ENCODE peak calls at places on chromosomes 16 and 17, in four cellular contexts. L, O, T and G are unnamed samples. For H3K4me1, the result is how much of the 10 kb centered on the place peaks cover.

GRCh38 chr16:23836404-23837291 is 865 bp downstream of the PRKCB start:
- DNase-seq in L (no peak), T (peak), O (no peak), G (no peak)

GRCh38 chr16:79360267-79360666 is 240.3 kb downstream of the MAF start:
- DNase-seq in T (no peak), L (no peak), O (peak), G (no peak)

GRCh38 chr17:63516910-63517824 is 6.0 kb upstream of the KCNH6 start:
- DNase-seq in L (peak), T (no peak), O (peak), G (no peak)

GRCh38 chr17:78381601-78382168 is 3.2 kb downstream of the PGS1 start:
- DNase-seq in O (no peak), T (no peak), L (no peak), G (no peak)

GRCh38 chr16:50909831-50910697 is 168.2 kb downstream of the CYLD start:
- DNase-seq in O (no peak), T (no peak), L (no peak), G (no peak)

GRCh38 chr17:55441544-55441943 is 19.9 kb upstream of the MMD start:
- DNase-seq in L (no peak), T (no peak), O (no peak), G (no peak)

GRCh38 chr16:4574919-4575705 is 19.0 kb downstream of the C16orf96 start:
- DNase-seq in T (no peak), O (no peak), L (no peak), G (no peak)

GRCh38 chr16:89575247-89576172 is at the start of gene CPNE7:
- DNase-seq in O (no peak), T (no peak), L (peak), G (no peak)

GRCh38 chr16:29757950-29758466 is 12.2 kb upstream of the C16orf54 start:
- DNase-seq in T (peak), L (no peak), O (no peak), G (no peak)

GRCh38 chr17:42312285-42313130 is 24.2 kb downstream of the STAT5A start:
- DNase-seq in O (peak), T (peak), L (peak), G (no peak)

DNA sequence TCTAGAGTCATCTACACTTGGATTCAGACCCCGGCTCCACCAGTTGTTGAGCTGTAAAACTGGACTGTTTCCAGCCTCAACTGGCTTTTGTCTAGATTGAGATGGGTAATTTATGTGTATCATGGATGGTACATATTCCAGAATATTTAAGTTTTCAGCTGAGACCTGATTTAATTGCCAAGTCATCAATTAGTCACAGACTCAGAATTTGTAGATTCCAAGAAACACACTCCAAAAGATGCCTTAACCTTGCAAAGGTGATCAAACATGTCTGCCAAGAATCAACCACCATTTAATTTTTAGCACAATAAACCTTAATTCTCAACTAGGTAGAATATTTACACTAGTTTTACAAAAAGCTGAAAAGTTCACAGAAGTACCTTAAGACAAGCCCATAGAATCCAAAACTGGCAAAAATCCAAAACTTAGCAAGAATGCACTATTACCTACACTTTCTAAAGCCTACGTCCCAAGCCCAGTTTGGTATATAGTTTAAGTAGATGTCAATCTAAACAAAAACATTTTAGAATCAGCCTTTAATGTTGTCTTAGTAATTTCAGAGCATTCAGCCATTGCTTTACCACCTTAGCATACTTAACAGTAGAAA is 17.7 kb downstream of the SIAH1 start:
- DNase-seq in O (peak), T (no peak), L (no peak), G (no peak)
- H3K4me1 ChIP-seq in O (under half), T (under half), L (half or more), G (under half)

GRCh38 chr17:40340880-40341807 is 23.4 kb downstream of the GJD3 start:
- DNase-seq in T (peak), L (peak), O (peak), G (peak)
- H3K4me3 ChIP-seq in T (peak), L (peak), O (peak), G (peak)

GRCh38 chr16:17367034-17367433 is 103.7 kb downstream of the XYLT1 start:
- DNase-seq in L (no peak), T (no peak), O (no peak), G (no peak)

GRCh38 chr16:17365211-17365541 is 105.6 kb downstream of the XYLT1 start:
- DNase-seq in O (no peak), T (no peak), L (no peak), G (no peak)

GRCh38 chr16:17366299-17366961 is 104.3 kb downstream of the XYLT1 start:
- DNase-seq in O (no peak), T (no peak), L (no peak), G (no peak)

GRCh38 chr16:17364319-17365210 is 106.2 kb downstream of the XYLT1 start:
- DNase-seq in T (no peak), O (peak), L (no peak), G (no peak)

DNA sequence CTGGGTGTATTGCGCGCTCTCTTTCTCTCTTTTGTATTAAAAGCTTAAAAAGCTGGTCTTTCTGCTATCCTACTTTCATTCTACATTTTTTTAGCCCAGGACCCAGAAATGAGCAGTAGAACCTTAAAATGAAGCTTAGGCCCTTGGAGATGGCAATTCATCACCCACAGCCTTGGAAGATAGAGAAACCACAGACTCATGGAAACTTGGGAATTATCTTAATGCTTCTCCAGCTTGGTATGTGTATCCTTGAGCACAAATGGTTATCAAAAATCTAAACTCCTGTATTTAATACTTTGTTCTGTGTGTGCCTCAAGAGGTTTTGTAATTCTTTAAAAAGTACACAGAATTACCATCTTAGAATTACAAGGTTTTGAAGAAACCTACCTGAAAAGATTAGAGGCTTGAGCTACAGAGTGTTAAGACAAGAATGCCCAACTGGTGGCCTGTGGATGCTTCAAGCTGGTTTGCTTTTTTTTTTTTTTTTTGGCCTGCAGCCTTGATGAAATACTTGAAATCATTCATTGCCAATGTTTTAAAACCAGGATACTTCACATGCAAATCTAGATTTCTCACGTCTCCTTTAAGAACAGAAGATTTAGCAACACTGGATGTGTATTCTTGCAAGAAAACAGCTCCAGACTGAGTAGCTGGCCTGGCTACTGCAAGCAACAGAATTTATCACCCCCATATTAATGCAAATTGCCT is 105.0 kb downstream of the XYLT1 start:
- DNase-seq in O (no peak), T (no peak), L (no peak), G (no peak)
- H3K4me1 ChIP-seq in O (under half), T (under half), L (under half), G (under half)

DNA sequence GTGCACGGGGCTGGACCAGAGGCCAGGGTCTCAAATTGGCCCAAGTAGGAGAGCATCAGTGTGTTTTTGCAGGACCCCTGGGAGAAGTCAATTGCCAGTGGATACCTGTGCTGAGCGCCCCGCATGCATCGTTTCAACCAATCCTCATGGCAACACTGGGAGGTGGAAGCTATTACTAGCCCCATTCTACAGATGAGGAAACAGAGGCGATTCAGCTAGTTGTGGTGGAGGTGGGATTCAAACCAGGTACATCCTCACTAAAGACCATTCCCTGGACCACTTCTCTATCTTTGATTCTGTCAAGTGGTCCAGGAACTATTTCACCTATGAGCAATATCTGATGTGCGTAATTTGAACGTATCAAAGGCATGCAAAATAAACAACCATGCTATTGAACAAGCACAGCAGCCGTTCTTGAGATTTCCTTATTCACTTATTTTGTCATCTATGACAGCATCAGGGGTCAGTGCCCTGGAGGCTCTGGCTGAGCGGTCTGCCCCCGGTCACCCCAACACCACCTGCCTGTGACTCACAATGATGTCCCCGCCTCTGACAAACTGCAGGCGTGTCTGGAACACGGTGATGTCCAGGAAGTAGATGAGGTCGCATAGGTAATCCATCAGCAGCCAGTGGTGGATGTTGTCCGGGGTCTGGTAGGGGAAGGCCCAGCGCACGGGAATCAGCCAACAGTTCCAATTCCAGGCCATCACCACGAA is 54.0 kb downstream of the CNGB1 start:
- DNase-seq in O (peak), L (no peak), T (no peak), G (no peak)
- H3K4me3 ChIP-seq in O (peak), L (no peak), T (no peak), G (no peak)

GRCh38 chr16:7390974-7391373 is 58.3 kb downstream of the RBFOX1 start:
- DNase-seq in T (no peak), L (no peak), O (no peak), G (no peak)
- H3K4me1 ChIP-seq in T (under half), L (under half), O (under half), G (under half)

GRCh38 chr17:83200231-83200699 is 120.9 kb downstream of the METRNL start:
- DNase-seq in L (no peak), O (no peak), T (peak), G (peak)
- H3K4me3 ChIP-seq in L (no peak), O (no peak), T (no peak), G (no peak)